ENCODE peak calls at places on chromosomes 11 and 22, in ten cellular contexts. M is HCEC 1CT; X is GM12865; Y is left ventricle myocardium superior; I is dorsolateral prefrontal cortex; H is activated CD4-positive, alpha-beta T cell treated with anti-CD3 and anti-CD28 coated beads for 36 hours; A is aorta; D is iris pigment epithelial cell; B is substantia nigra; C is Right ventricle myocardium superior. S is an unnamed sample.

GRCh38 chr11:13831707-13832106 is 130.8 kb upstream of the SPON1 start:
- DNase-seq in B (no peak), H (no peak), C (no peak), M (no peak), X (no peak), A (no peak), I (no peak), D (peak), Y (no peak), S (no peak)

GRCh38 chr11:73734996-73735395 is 25.9 kb downstream of the RAB6A start:
- DNase-seq in A (no peak), C (no peak), B (no peak), I (no peak), Y (no peak), M (no peak), H (no peak), X (no peak), D (peak), S (no peak)

GRCh38 chr22:24521791-24522245 is 26.7 kb downstream of the UPB1 start:
- DNase-seq in Y (no peak), A (no peak), X (peak), D (peak), C (no peak), B (no peak), H (peak), I (no peak), M (peak), S (no peak)

GRCh38 chr22:48250286-48250895 is 1487.9 kb downstream of the TBC1D22A start:
- DNase-seq in H (no peak), C (no peak), I (no peak), X (no peak), D (no peak), M (no peak), A (no peak), B (no peak), Y (no peak), S (peak)

GRCh38 chr11:876550-876949 is 33.9 kb downstream of the TSPAN4 start:
- DNase-seq in Y (peak), X (no peak), C (peak), D (no peak), H (no peak), B (peak), I (peak), A (no peak), M (no peak), S (no peak)

GRCh38 chr11:13292970-13293369 is 15.4 kb downstream of the BMAL1 start:
- DNase-seq in A (no peak), C (no peak), I (no peak), D (no peak), H (no peak), Y (no peak), B (no peak), X (no peak), M (no peak), S (no peak)

GRCh38 chr11:60305906-60306619 is 21.0 kb upstream of the MS4A6E start:
- DNase-seq in X (no peak), B (no peak), H (no peak), I (no peak), D (peak), C (no peak), Y (no peak), M (no peak), A (no peak), S (no peak)

GRCh38 chr11:134761361-134761760 is 349.3 kb upstream of the B3GAT1 start:
- DNase-seq in I (no peak), Y (no peak), C (no peak), B (no peak), X (no peak), A (no peak), M (no peak), H (no peak), D (no peak), S (no peak)

S was measured in sigmoid colon.